ENCODE peak calls at places on chromosomes 16 and 17, in six cellular contexts. Y is lower leg skin, P is heart left ventricle, O is GM13976, H is body of pancreas, F is cardiac fibroblast. R is an unnamed sample.

GRCh38 chr16:918741-919657 is 51.8 kb downstream of the LMF1 start:
- DNase-seq in Y (no peak), P (no peak), O (no peak), H (no peak), F (no peak), R (no peak)

GRCh38 chr17:17819111-17819510 is 17.7 kb downstream of the SREBF1 start:
- DNase-seq in Y (no peak), P (no peak), O (no peak), H (no peak), F (no peak), R (no peak)

GRCh38 chr17:78441271-78441986 is 63.0 kb downstream of the PGS1 start:
- DNase-seq in Y (no peak), P (no peak), O (no peak), H (no peak), F (no peak), R (no peak)

GRCh38 chr16:1102921-1103648 is 7.0 kb upstream of the C1QTNF8 start:
- DNase-seq in Y (peak), P (peak), O (peak), H (peak), F (peak), R (peak)

GRCh38 chr17:4199818-4200402 is 56.9 kb downstream of the CYB5D2 start:
- DNase-seq in Y (no peak), P (no peak), O (peak), H (peak), F (peak), R (no peak)

GRCh38 chr17:7854851-7855642 is at the start of gene TMEM88:
- DNase-seq in Y (peak), P (peak), O (no peak), H (peak), F (no peak), R (no peak)

GRCh38 chr17:40070895-40071719 is 8.3 kb downstream of the THRA start:
- DNase-seq in Y (no peak), P (peak), O (no peak), H (peak), F (no peak), R (no peak)

GRCh38 chr17:67557921-67558320 is 159.8 kb upstream of the NOL11 start:
- DNase-seq in Y (no peak), P (no peak), O (no peak), H (no peak), F (peak), R (no peak)

GRCh38 chr17:76709077-76709950 is 1.5 kb downstream of the MXRA7 start:
- DNase-seq in Y (peak), P (peak), O (no peak), H (peak), F (peak), R (no peak)

GRCh38 chr16:5042574-5043171 is 8.9 kb upstream of the NAGPA start:
- DNase-seq in Y (no peak), P (no peak), O (no peak), H (no peak), F (no peak), R (no peak)

GRCh38 chr17:17269926-17270773 is 10.9 kb downstream of the COPS3 start:
- DNase-seq in Y (no peak), P (no peak), O (no peak), H (no peak), F (peak), R (no peak)

GRCh38 chr16:1414532-1415265 is at the start of gene UNKL:
- DNase-seq in Y (peak), P (peak), O (peak), H (peak), F (peak), R (peak)

GRCh38 chr16:23423496-23424049 is 29.4 kb downstream of the COG7 start:
- DNase-seq in Y (peak), P (peak), O (no peak), H (peak), F (peak), R (no peak)

GRCh38 chr16:4945560-4946502 is 8.9 kb upstream of the PPL start:
- DNase-seq in Y (peak), P (no peak), O (no peak), H (peak), F (peak), R (no peak)

GRCh38 chr16:48330847-48331204 is 54.4 kb downstream of the SIAH1 start:
- DNase-seq in Y (no peak), P (no peak), O (no peak), H (no peak), F (no peak), R (no peak)

GRCh38 chr16:51302042-51302441 is 151.0 kb upstream of the SALL1 start:
- DNase-seq in Y (no peak), P (no peak), O (no peak), H (no peak), F (no peak), R (no peak)

GRCh38 chr17:79187186-79187585 is 112.6 kb downstream of the ENGASE start:
- DNase-seq in Y (no peak), P (no peak), O (no peak), H (no peak), F (no peak), R (no peak)

GRCh38 chr17:2122641-2123302 is 67.9 kb downstream of the HIC1 start:
- DNase-seq in Y (peak), P (peak), O (peak), H (peak), F (peak), R (no peak)

GRCh38 chr17:1608676-1609075 is 20.0 kb downstream of the SLC43A2 start:
- DNase-seq in Y (no peak), P (no peak), O (no peak), H (no peak), F (no peak), R (no peak)

GRCh38 chr17:42608692-42609181 is 437 bp downstream of the RETREG3 start:
- DNase-seq in Y (no peak), P (no peak), O (no peak), H (no peak), F (no peak), R (no peak)

GRCh38 chr16:73319747-73320146 is 271.8 kb upstream of the ZFHX3 start:
- DNase-seq in Y (no peak), P (no peak), O (no peak), H (no peak), F (no peak), R (no peak)

GRCh38 chr16:23999663-24000062 is 163.9 kb downstream of the PRKCB start:
- DNase-seq in Y (no peak), P (no peak), O (peak), H (no peak), F (no peak), R (no peak)

GRCh38 chr17:49216482-49216881 is 6.0 kb downstream of the ABI3 start:
- DNase-seq in Y (no peak), P (no peak), O (no peak), H (no peak), F (no peak), R (no peak)

GRCh38 chr17:51435641-51436091 is 175.3 kb downstream of the UTP18 start:
- DNase-seq in Y (no peak), P (no peak), O (peak), H (peak), F (peak), R (no peak)

GRCh38 chr16:88002211-88002610 is 51.0 kb downstream of the BANP start:
- DNase-seq in Y (no peak), P (no peak), O (no peak), H (no peak), F (no peak), R (no peak)

GRCh38 chr16:73043828-73044493 is 4.0 kb downstream of the ZFHX3 start:
- DNase-seq in Y (no peak), P (no peak), O (no peak), H (no peak), F (peak), R (no peak)

GRCh38 chr16:8905795-8906591 is 23.8 kb downstream of the LITAFD start:
- DNase-seq in Y (no peak), P (no peak), O (no peak), H (no peak), F (no peak), R (no peak)

GRCh38 chr17:80270104-80270503 is 9.5 kb downstream of the RNF213 start:
- DNase-seq in Y (no peak), P (no peak), O (no peak), H (no peak), F (no peak), R (no peak)

GRCh38 chr16:23967018-23967417 is 131.2 kb downstream of the PRKCB start:
- DNase-seq in Y (no peak), P (no peak), O (no peak), H (no peak), F (no peak), R (no peak)

GRCh38 chr17:31525801-31526549 is 134.5 kb downstream of the RAB11FIP4 start:
- DNase-seq in Y (no peak), P (no peak), O (no peak), H (no peak), F (no peak), R (no peak)

GRCh38 chr16:88697831-88698693 is 8.1 kb downstream of the RNF166 start:
- DNase-seq in Y (no peak), P (no peak), O (no peak), H (no peak), F (no peak), R (no peak)

GRCh38 chr17:37802712-37803416 is 58.0 kb upstream of the HNF1B start:
- DNase-seq in Y (peak), P (peak), O (no peak), H (no peak), F (peak), R (no peak)

GRCh38 chr17:17363638-17364337 is 60.6 kb downstream of the NT5M start:
- DNase-seq in Y (no peak), P (no peak), O (no peak), H (no peak), F (no peak), R (no peak)

GRCh38 chr17:79779088-79779529 is 1.2 kb downstream of the CBX2 start:
- DNase-seq in Y (no peak), P (no peak), O (no peak), H (no peak), F (no peak), R (no peak)

GRCh38 chr17:17989618-17990017 is 17.0 kb downstream of the DRC3 start:
- DNase-seq in Y (no peak), P (no peak), O (no peak), H (no peak), F (no peak), R (no peak)